ENCODE peak calls at places on chromosomes 16 and 17, in four cellular contexts. J is stomach, S is heart left ventricle, X is colonic mucosa. C is an unnamed sample.

GRCh38 chr16:75193265-75193650 is 13.7 kb downstream of the CTRB2 start:
- DNase-seq in J (no peak), X (no peak), S (no peak), C (no peak)

GRCh38 chr16:88924834-88925539 is 52.0 kb downstream of the CBFA2T3 start:
- DNase-seq in S (peak; percentile 75), X (no peak), J (no peak), C (peak; percentile 87)

GRCh38 chr17:19317359-19318095 is 45.0 kb downstream of the B9D1 start:
- DNase-seq in X (peak; percentile 82), S (peak; percentile 94), J (peak; percentile 36), C (peak; percentile 99)

GRCh38 chr16:57994361-57994760 is 6.1 kb downstream of the ZNF319 start:
- DNase-seq in S (no peak), X (no peak), J (no peak), C (no peak)

GRCh38 chr17:45043268-45043681 is 8.2 kb downstream of the DCAKD start:
- DNase-seq in S (peak; percentile 52), J (no peak), X (no peak), C (no peak)

GRCh38 chr16:56198755-56199114 is 7.4 kb downstream of the GNAO1 start:
- DNase-seq in S (no peak), X (no peak), J (no peak), C (no peak)

GRCh38 chr17:55266051-55266957 is 1.5 kb downstream of the HLF start:
- DNase-seq in J (no peak), S (no peak), X (no peak), C (peak; percentile 77)

GRCh38 chr17:70810609-70811008 is 641.3 kb downstream of the KCNJ2 start:
- DNase-seq in S (no peak), J (no peak), X (no peak), C (no peak)

GRCh38 chr16:86637744-86638143 is 59.4 kb downstream of the FOXL1 start:
- DNase-seq in J (no peak), X (no peak), S (no peak), C (no peak)

GRCh38 chr16:57277586-57277985 is 6.9 kb downstream of the PLLP start:
- DNase-seq in J (no peak), S (no peak), X (peak; percentile 48), C (no peak)

DNA sequence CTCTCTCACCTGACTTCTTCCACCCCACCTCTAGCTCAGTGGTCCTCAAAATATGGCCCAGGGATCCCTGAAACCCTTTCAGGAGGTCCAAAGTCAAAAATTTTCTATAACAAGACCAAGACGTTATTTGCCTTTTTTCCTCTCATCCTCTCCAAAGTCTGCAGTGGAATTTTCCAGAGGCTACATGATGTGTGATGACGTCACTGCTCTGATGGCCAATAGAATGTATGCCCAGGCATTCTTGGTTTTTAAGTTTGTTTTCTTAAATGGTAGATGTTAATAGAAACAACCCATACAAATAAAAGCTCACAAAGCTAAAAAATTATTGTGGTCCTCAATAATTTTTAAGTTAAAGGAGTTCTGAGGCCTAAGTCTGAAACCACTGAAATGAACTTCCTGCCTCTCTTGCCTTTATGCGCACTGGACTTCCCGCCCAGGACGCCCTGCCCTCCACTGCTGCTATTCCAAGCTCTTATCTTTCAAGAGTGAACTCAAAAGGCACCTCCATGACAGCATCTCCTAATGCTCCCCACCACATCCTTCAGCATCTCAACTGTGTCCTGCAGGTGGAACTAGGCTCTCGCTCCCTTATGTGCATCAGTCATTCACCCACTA is 13.5 kb downstream of the UBE2O start:
- DNase-seq in J (no peak), X (no peak), S (no peak), C (no peak)
- H3K4me1 ChIP-seq in J (peaks cover 14% of the 10 kb centered on the region), X (no peaks in the 10 kb centered on the region), S (peaks cover 52% of the 10 kb centered on the region), C (peaks cover 14% of the 10 kb centered on the region)

GRCh38 chr16:51815527-51815926 is 664.5 kb upstream of the SALL1 start:
- DNase-seq in S (no peak), X (no peak), J (no peak), C (no peak)

GRCh38 chr16:51812945-51813344 is 661.9 kb upstream of the SALL1 start:
- DNase-seq in S (no peak), J (no peak), X (no peak), C (no peak)

GRCh38 chr16:51816929-51817328 is 665.9 kb upstream of the SALL1 start:
- DNase-seq in X (no peak), J (no peak), S (no peak), C (no peak)

GRCh38 chr16:51814617-51815016 is 663.5 kb upstream of the SALL1 start:
- DNase-seq in X (no peak), S (no peak), J (no peak), C (no peak)

GRCh38 chr16:51813609-51814008 is 662.5 kb upstream of the SALL1 start:
- DNase-seq in J (no peak), S (no peak), X (no peak), C (peak; percentile 76)
- TF ChIP-seq CTCF in J (no peak), S (no peak), X (no peak), C (peak; percentile 86)

GRCh38 chr16:85631802-85632393 is 18.8 kb downstream of the GSE1 start:
- DNase-seq in X (no peak), S (no peak), J (no peak), C (no peak)

GRCh38 chr16:85634747-85635544 is 21.8 kb downstream of the GSE1 start:
- DNase-seq in X (no peak), J (peak; percentile 48), S (no peak), C (peak; percentile 73)

GRCh38 chr16:85633888-85634287 is 20.8 kb downstream of the GSE1 start:
- DNase-seq in J (no peak), X (no peak), S (no peak), C (no peak)

GRCh38 chr16:85632709-85633437 is 19.8 kb downstream of the GSE1 start:
- DNase-seq in S (no peak), X (no peak), J (no peak), C (no peak)

GRCh38 chr16:85633438-85633743 is 20.3 kb downstream of the GSE1 start:
- DNase-seq in S (no peak), J (no peak), X (no peak), C (no peak)
- H3K4me1 ChIP-seq in S (peaks cover 23% of the 10 kb centered on the region), J (peaks cover 72% of the 10 kb centered on the region), X (no peaks in the 10 kb centered on the region), C (no peaks in the 10 kb centered on the region)

GRCh38 chr17:385836-386144 is 33.2 kb upstream of the RPH3AL start:
- DNase-seq in X (no peak), S (no peak), J (no peak), C (no peak)
- TF ChIP-seq CTCF in X (no peak), S (no peak), J (no peak), C (no peak)

GRCh38 chr17:64145751-64146417 is 15.9 kb upstream of the ERN1 start:
- DNase-seq in J (peak; percentile 97), X (peak; percentile 96), S (peak; percentile 99), C (peak; percentile 99)
- H3K4me1 ChIP-seq in J (peaks cover 37% of the 10 kb centered on the region), X (no peaks in the 10 kb centered on the region), S (peaks cover 25% of the 10 kb centered on the region), C (no peaks in the 10 kb centered on the region)

DNA sequence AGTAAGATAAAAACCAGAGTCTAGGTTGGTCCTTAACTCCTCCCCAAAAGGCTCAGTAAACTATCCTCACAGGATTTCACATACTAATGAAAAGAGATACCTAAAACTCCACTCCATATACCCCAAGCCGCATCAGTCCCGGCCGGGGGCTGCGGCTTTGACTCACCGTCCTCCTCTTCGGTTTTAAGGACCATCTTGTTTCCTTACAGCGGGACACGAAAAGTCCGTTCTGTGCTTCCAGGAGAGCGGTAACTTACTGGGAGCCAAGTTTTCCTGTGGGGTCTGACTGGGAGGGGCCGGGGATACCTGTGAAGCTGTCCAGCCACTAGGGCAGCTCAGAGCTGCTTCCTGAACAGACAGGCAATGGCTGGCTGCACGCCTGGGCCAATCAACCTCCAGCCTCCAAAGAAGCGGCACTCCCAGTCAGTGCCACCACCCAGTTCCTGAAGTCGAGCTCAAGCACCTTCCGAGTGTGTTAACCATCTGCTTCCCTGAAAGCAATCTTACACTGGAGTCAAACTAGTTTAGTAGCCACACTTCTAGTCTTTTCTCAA is 45.5 kb downstream of the CYTH1 start:
- DNase-seq in J (peak; percentile 94), X (peak; percentile 94), S (peak; percentile 88), C (peak; percentile 94)
- TF ChIP-seq CTCF in J (peak; percentile 3), X (no peak), S (no peak), C (peak; percentile 40)

DNA sequence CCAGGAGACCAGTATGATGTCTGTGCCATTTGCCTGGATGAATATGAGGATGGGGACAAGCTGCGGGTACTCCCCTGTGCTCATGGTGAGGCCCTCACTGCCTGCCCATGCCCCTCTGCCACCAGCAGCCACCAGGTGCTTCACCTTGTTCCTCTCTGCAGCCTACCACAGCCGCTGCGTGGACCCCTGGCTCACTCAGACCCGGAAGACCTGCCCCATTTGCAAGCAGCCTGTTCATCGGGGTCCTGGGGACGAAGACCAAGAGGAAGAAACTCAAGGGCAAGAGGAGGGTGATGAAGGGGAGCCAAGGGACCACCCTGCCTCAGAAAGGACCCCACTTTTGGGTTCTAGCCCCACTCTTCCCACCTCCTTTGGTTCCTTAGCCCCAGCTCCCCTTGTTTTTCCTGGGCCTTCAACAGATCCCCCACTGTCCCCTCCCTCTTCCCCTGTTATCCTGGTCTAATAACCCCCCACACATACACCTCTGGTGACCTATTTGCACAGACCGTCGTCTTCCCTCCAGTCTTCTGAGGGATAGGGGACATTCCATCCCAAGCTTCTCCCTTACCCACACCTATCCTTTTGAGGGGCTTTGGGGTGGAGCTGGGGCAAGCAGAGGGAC is 3.7 kb downstream of the PFN1 start:
- DNase-seq in J (no peak), X (no peak), S (no peak), C (peak; percentile 60)
- H3K4me1 ChIP-seq in J (peaks cover 71% of the 10 kb centered on the region), X (peaks cover 17% of the 10 kb centered on the region), S (peaks cover 31% of the 10 kb centered on the region), C (peaks cover 10% of the 10 kb centered on the region)

GRCh38 chr16:23695756-23696155 is 17.1 kb downstream of the PLK1 start:
- DNase-seq in S (no peak), X (no peak), J (no peak), C (no peak)
- TF ChIP-seq CTCF in S (no peak), X (no peak), J (no peak), C (no peak)

DNA sequence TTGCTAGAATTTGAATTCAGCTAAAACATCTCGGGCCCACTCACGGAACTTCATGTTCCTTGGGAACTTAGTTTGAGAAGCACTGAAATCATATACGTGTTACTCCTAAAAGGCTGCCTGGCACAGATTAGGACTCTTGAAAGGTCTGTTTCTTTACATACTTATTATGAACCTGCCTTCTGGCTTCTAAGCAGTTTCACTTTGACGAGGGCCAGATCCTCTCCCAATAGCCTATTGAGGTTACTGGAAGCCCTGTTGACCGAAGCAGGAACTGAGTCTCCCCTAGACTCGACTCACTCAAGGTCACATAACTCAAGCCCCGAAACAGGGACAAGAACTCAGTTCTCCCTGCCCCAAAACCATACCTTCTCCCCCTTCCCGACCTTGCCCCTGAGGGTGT is 121.9 kb upstream of the PLCG2 start:
- DNase-seq in J (no peak), S (no peak), X (no peak), C (no peak)
- H3K4me1 ChIP-seq in J (peaks cover 18% of the 10 kb centered on the region), S (no peaks in the 10 kb centered on the region), X (no peaks in the 10 kb centered on the region), C (peaks cover 7% of the 10 kb centered on the region)

GRCh38 chr16:76857402-76857801 is 333.6 kb upstream of the MON1B start:
- DNase-seq in J (no peak), X (no peak), S (no peak), C (no peak)
- TF ChIP-seq CTCF in J (no peak), X (no peak), S (no peak), C (no peak)